ENCODE peak calls at places on chromosomes 6 and 20, in eight cellular contexts. D, U, F, A, V, P, T and Q are unnamed samples.
A peak's percentile ranks its signal among the peaks of the same experiment; 100 is the strongest.

GRCh38 chr6:99485395-99485773 is 29.8 kb downstream of the USP45 start:
- DNase-seq in D (no peak), U (no peak), F (no peak), A (no peak), V (no peak), P (no peak), T (no peak), Q (no peak)

GRCh38 chr6:154432533-154433476 is 76.2 kb upstream of the IPCEF1 start:
- DNase-seq in D (no peak), U (no peak), F (peak; percentile 93), A (no peak), V (no peak), P (no peak), T (peak; percentile 6), Q (no peak)

GRCh38 chr6:20464041-20464440 is 62.4 kb downstream of the E2F3 start:
- DNase-seq in D (no peak), U (no peak), F (no peak), A (no peak), V (no peak), P (no peak), T (no peak), Q (no peak)

GRCh38 chr6:73393278-73393677 is 1.4 kb upstream of the DDX43 start:
- DNase-seq in D (no peak), U (no peak), F (no peak), A (no peak), V (no peak), P (no peak), T (peak; percentile 16), Q (no peak)

GRCh38 chr6:41970436-41970846 is 28.8 kb upstream of the CCND3 start:
- DNase-seq in D (peak; percentile 73), U (no peak), F (peak; percentile 67), A (no peak), V (no peak), P (peak; percentile 17), T (peak; percentile 91), Q (no peak)

GRCh38 chr20:63331741-63332400 is 29.3 kb downstream of the CHRNA4 start:
- DNase-seq in D (no peak), U (no peak), F (no peak), A (no peak), V (no peak), P (no peak), T (no peak), Q (no peak)

GRCh38 chr6:160285541-160286105 is 27.0 kb upstream of the SLC22A2 start:
- DNase-seq in D (no peak), U (no peak), F (no peak), A (no peak), V (no peak), P (no peak), T (no peak), Q (no peak)

GRCh38 chr6:134357110-134357509 is 39.2 kb upstream of the SGK1 start:
- DNase-seq in D (no peak), U (no peak), F (no peak), A (no peak), V (no peak), P (no peak), T (no peak), Q (no peak)

GRCh38 chr6:168032383-168032760 is 34.9 kb downstream of the KIF25 start:
- DNase-seq in D (no peak), U (no peak), F (peak; percentile 85), A (no peak), V (no peak), P (no peak), T (peak; percentile 90), Q (no peak)

GRCh38 chr6:41182069-41183034 is 18.6 kb downstream of the TREML2 start:
- DNase-seq in D (no peak), U (no peak), F (peak; percentile 74), A (peak; percentile 59), V (peak; percentile 59), P (peak; percentile 52), T (peak; percentile 59), Q (peak; percentile 57)

GRCh38 chr6:119728220-119728750 is 378.7 kb upstream of the MAN1A1 start:
- DNase-seq in D (peak; percentile 18), U (no peak), F (no peak), A (peak; percentile 24), V (no peak), P (no peak), T (no peak), Q (no peak)

GRCh38 chr6:81383472-81383871 is 369.0 kb downstream of the TENT5A start:
- DNase-seq in D (no peak), U (no peak), F (no peak), A (no peak), V (no peak), P (no peak), T (no peak), Q (no peak)

GRCh38 chr6:34063641-34064040 is 82.2 kb downstream of the GRM4 start:
- DNase-seq in D (no peak), U (no peak), F (peak; percentile 11), A (no peak), V (no peak), P (no peak), T (no peak), Q (no peak)

DNA sequence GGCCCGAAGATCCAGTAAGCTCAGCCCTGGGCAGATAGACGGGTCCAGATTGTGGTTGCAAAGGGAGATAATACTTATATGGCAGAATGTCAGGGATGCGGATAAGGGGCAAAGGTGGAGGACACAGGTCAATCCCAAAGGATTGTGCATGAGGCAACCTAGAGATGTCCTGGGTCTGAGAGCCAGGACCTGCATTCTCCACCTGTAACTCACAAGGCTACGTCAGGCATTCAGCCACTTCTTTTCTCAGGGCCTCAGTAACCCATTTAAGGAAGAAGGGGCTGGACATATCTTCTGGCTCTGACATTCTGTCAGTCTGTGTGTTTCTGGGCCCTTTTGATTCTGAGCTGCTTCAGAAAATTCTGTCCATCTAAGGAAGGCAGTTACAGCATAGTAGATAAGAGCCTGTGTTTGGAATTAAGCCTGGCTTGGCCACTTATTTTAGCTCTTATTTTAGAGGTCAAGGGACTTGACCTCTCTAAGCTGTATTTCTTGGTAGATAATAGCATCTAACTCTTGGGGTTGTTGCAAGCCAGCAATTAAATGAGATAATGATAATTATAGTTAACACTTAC is 40.2 kb downstream of the CNBD2 start:
- DNase-seq in D (no peak), U (no peak), F (no peak), A (no peak), V (no peak), P (no peak), T (no peak), Q (no peak)
- H3K4me3 ChIP-seq in D (no peak overlapping the region), U (no peak overlapping the region), F (no peak overlapping the region), A (no peak overlapping the region), V (no peak overlapping the region), P (no peak overlapping the region), T (no peak overlapping the region), Q (no peak overlapping the region)

DNA sequence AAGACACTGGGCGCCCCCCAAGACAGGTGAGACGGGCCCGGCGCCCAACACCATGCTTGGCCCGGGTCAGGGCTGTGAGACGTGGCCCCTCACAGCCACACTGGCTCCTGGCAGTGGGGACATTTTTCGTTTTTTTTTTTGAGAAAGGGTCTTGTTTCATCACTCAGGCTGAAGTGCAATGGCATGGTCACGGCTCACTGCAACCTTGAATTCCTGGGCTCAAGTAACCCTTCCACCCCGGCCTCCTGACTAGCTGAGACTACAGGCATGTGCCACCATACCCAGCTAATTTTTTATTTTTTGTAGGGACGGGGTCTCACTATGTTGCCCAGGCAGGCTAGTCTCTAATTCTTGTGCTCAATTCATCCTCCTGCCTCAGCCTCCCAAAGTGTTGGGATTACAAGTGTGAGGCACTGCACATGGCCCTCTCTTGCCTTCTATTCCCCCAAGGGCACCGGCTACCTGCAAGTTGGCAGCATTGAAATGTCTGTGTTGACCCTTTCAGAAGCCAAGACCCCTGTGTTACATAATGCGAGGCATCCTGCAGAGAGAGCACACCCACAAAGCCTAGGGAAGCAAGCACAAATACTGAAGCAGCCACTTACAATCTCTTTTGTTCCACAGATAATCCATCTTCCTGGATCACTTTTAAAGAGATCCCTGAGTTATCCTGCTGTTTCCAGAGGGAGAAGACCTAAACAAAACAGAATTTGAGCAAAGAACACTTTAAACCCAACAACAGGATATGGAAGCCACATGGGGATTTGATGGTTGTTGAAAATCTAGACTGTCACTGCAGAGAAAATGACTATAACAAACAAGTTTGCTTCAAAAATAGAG is 57.5 kb upstream of the SLC4A11 start:
- DNase-seq in D (no peak), U (no peak), F (no peak), A (no peak), V (no peak), P (no peak), T (no peak), Q (no peak)
- H3K27ac ChIP-seq in D (no peak overlapping the region), U (no peak overlapping the region), F (no peak overlapping the region), A (no peak overlapping the region), V (no peak overlapping the region), P (no peak overlapping the region), T (no peak overlapping the region), Q (no peak overlapping the region)

GRCh38 chr6:108791700-108792099 is 56.5 kb upstream of the ARMC2 start:
- DNase-seq in D (no peak), U (no peak), F (no peak), A (no peak), V (no peak), P (no peak), T (no peak), Q (no peak)
- H3K4me1 ChIP-seq in D (no peaks in the 10 kb centered on the region), U (no peaks in the 10 kb centered on the region), F (peaks cover 5% of the 10 kb centered on the region), A (peaks cover 37% of the 10 kb centered on the region), V (no peaks in the 10 kb centered on the region), P (peaks cover under 1% of the 10 kb centered on the region), T (no peaks in the 10 kb centered on the region), Q (no peaks in the 10 kb centered on the region)

DNA sequence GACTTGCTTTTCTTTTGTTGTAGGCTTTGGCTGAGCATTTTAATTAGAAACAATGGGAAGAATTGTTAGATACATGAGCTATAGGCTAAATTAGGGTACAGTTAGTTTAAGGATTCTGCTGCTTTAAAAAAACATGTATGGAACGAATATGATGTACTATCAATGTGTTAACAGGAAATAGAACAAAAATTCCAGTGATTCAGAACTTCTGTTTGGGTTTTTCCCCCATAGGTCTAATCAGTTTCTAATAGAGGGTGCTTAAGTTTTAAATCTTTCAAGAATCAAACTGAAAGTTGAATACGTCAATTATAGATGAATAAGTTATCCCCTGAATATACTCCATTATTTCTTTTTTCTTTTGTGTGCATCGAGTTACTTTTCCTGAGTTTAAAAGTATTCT is 1.9 kb downstream of the TAB2 start:
- DNase-seq in D (no peak), U (no peak), F (no peak), A (no peak), V (no peak), P (no peak), T (peak; percentile 28), Q (no peak)
- H3K4me3 ChIP-seq in D (peak overlapping the region; percentile 97), U (peak overlapping the region; percentile 36), F (peak overlapping the region; percentile 93), A (peak overlapping the region; percentile 27), V (no peak overlapping the region), P (peak overlapping the region; percentile 85), T (peak overlapping the region; percentile 93), Q (peak overlapping the region; percentile 96)

DNA sequence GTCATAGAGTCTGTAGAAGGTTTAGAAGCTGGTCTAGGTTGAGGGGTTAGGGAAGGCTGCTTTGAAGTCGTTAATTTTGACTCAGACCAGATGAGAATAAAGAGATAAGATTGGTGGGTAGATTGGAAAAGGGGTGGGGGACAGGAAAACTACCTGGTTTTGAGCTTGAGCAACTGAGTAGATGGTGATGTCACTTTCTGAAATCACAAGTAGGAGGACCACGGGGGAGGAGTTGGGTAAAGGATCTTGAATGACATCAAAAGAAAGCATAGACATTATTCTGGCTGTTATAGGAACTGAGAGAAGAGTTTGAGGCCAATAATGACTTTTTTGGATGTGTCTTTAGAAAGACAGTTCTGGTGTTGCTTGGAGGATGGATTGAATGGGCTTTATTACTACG is 4.1 kb upstream of the COL9A1 start:
- DNase-seq in D (no peak), U (no peak), F (no peak), A (no peak), V (no peak), P (no peak), T (no peak), Q (no peak)
- H3K27ac ChIP-seq in D (no peak overlapping the region), U (no peak overlapping the region), F (no peak overlapping the region), A (no peak overlapping the region), V (no peak overlapping the region), P (no peak overlapping the region), T (no peak overlapping the region), Q (no peak overlapping the region)